ENCODE peak calls at places on chromosomes 6 and 20, in six cellular contexts. C, K, D, W, O and T are unnamed samples.
A peak's percentile ranks its signal among the peaks of the same experiment; 100 is the strongest.

GRCh38 chr20:5990946-5991345 is 40.5 kb downstream of the MCM8 start:
- DNase-seq in C (no peak), K (no peak), D (no peak), W (no peak), O (no peak), T (no peak)

GRCh38 chr20:32536861-32537656 is 48.1 kb downstream of the NOL4L start:
- DNase-seq in C (peak; percentile 73), K (peak; percentile 52), D (no peak), W (no peak), O (no peak), T (no peak)

GRCh38 chr20:5719861-5720401 is 30.3 kb upstream of the SHLD1 start:
- DNase-seq in C (no peak), K (no peak), D (no peak), W (no peak), O (no peak), T (no peak)

GRCh38 chr20:41848180-41848579 is 230.0 kb upstream of the CHD6 start:
- DNase-seq in C (no peak), K (no peak), D (no peak), W (no peak), O (peak; percentile 61), T (no peak)

GRCh38 chr6:39964094-39964493 is 29.8 kb upstream of the MOCS1 start:
- DNase-seq in C (no peak), K (no peak), D (no peak), W (no peak), O (no peak), T (no peak)

GRCh38 chr6:75727206-75727605 is 21.8 kb upstream of the MYO6 start:
- DNase-seq in C (no peak), K (no peak), D (no peak), W (no peak), O (no peak), T (no peak)

GRCh38 chr6:162251257-162251656 is 476.3 kb downstream of the PRKN start:
- DNase-seq in C (no peak), K (no peak), D (no peak), W (no peak), O (peak; percentile 19), T (no peak)

GRCh38 chr6:69801225-69801624 is 4.4 kb upstream of the LMBRD1 start:
- DNase-seq in C (no peak), K (no peak), D (no peak), W (no peak), O (peak; percentile 25), T (no peak)

GRCh38 chr6:104281370-104281769 is 578.3 kb downstream of the HACE1 start:
- DNase-seq in C (no peak), K (no peak), D (no peak), W (no peak), O (peak; percentile 74), T (no peak)

GRCh38 chr20:39045676-39046075 is 83.5 kb downstream of the DHX35 start:
- DNase-seq in C (no peak), K (no peak), D (no peak), W (no peak), O (no peak), T (no peak)

GRCh38 chr20:61899971-61900370 is 165.7 kb downstream of the TAF4 start:
- DNase-seq in C (no peak), K (no peak), D (no peak), W (no peak), O (no peak), T (no peak)

GRCh38 chr6:15793288-15793687 is 130.5 kb upstream of the DTNBP1 start:
- DNase-seq in C (no peak), K (no peak), D (no peak), W (no peak), O (peak; percentile 46), T (no peak)

GRCh38 chr6:27251672-27252251 is 4.3 kb downstream of the PRSS16 start:
- DNase-seq in C (peak; percentile 36), K (peak; percentile 9), D (no peak), W (peak; percentile 92), O (peak; percentile 96), T (peak; percentile 81)

GRCh38 chr6:75098709-75099108 is 107.1 kb downstream of the COL12A1 start:
- DNase-seq in C (no peak), K (no peak), D (no peak), W (no peak), O (peak; percentile 3), T (no peak)

GRCh38 chr20:19277381-19277780 is 64.9 kb downstream of the SLC24A3 start:
- DNase-seq in C (no peak), K (no peak), D (no peak), W (no peak), O (no peak), T (no peak)

GRCh38 chr6:122833229-122833556 is 44.1 kb downstream of the SMPDL3A start:
- DNase-seq in C (no peak), K (no peak), D (no peak), W (no peak), O (peak; percentile 95), T (no peak)

GRCh38 chr6:81741689-81742088 is 10.8 kb downstream of the TENT5A start:
- DNase-seq in C (no peak), K (no peak), D (no peak), W (no peak), O (no peak), T (no peak)

GRCh38 chr6:143596857-143597256 is 80.9 kb upstream of the PHACTR2 start:
- DNase-seq in C (no peak), K (no peak), D (no peak), W (no peak), O (no peak), T (no peak)

GRCh38 chr6:67016921-67017460 is 1310.0 kb upstream of the EYS start:
- DNase-seq in C (no peak), K (no peak), D (no peak), W (no peak), O (peak; percentile 50), T (no peak)

GRCh38 chr6:19664878-19665715 is 172.1 kb upstream of the ID4 start:
- DNase-seq in C (no peak), K (no peak), D (no peak), W (no peak), O (no peak), T (no peak)